ENCODE peak calls at places on chromosomes 7 and 10, in five cellular contexts. One of them, this sample, is unnamed.

GRCh38 chr7:56097700-56098099 is 4.9 kb upstream of the PHKG1 start:
- DNase-seq in upper lobe of left lung: no peak
- DNase-seq in A549: no peak
- DNase-seq in lung: no peak
- DNase-seq in transverse colon: no peak
- DNase-seq in this sample: no peak

GRCh38 chr7:76372984-76373833 is 14.4 kb upstream of the YWHAG start:
- DNase-seq in A549: peak
- DNase-seq in transverse colon: no peak
- DNase-seq in upper lobe of left lung: no peak
- DNase-seq in lung: no peak
- DNase-seq in this sample: no peak

GRCh38 chr7:50121269-50121668 is 28.2 kb upstream of the ZPBP start:
- DNase-seq in transverse colon: no peak
- DNase-seq in A549: no peak
- DNase-seq in upper lobe of left lung: no peak
- DNase-seq in lung: no peak
- DNase-seq in this sample: no peak

GRCh38 chr10:79266092-79266491 is 81.2 kb upstream of the PPIF start:
- DNase-seq in lung: no peak
- DNase-seq in upper lobe of left lung: no peak
- DNase-seq in transverse colon: no peak
- DNase-seq in A549: no peak
- DNase-seq in this sample: no peak

GRCh38 chr10:18906636-18907035 is 142.0 kb upstream of the MALRD1 start:
- DNase-seq in lung: no peak
- DNase-seq in upper lobe of left lung: no peak
- DNase-seq in A549: no peak
- DNase-seq in transverse colon: no peak
- DNase-seq in this sample: no peak

GRCh38 chr7:77293046-77293445 is 93.4 kb upstream of the FGL2 start:
- DNase-seq in transverse colon: no peak
- DNase-seq in upper lobe of left lung: no peak
- DNase-seq in lung: no peak
- DNase-seq in A549: no peak
- DNase-seq in this sample: no peak

GRCh38 chr7:109772161-109772560 is 1202.5 kb downstream of the DNAJB9 start:
- DNase-seq in lung: no peak
- DNase-seq in upper lobe of left lung: no peak
- DNase-seq in A549: no peak
- DNase-seq in transverse colon: no peak
- DNase-seq in this sample: no peak

GRCh38 chr7:148447221-148447845 is 143.2 kb upstream of the C7orf33 start:
- DNase-seq in lung: no peak
- DNase-seq in transverse colon: no peak
- DNase-seq in upper lobe of left lung: no peak
- DNase-seq in A549: peak
- DNase-seq in this sample: no peak

GRCh38 chr7:140581411-140581810 is 59.2 kb downstream of the DENND2A start:
- DNase-seq in lung: no peak
- DNase-seq in upper lobe of left lung: no peak
- DNase-seq in A549: no peak
- DNase-seq in transverse colon: no peak
- DNase-seq in this sample: peak

GRCh38 chr10:6396652-6397051 is 183.4 kb downstream of the PRKCQ start:
- DNase-seq in transverse colon: no peak
- DNase-seq in lung: no peak
- DNase-seq in upper lobe of left lung: no peak
- DNase-seq in A549: no peak
- DNase-seq in this sample: no peak

GRCh38 chr10:106189254-106189653 is 975.3 kb downstream of the SORCS1 start:
- DNase-seq in A549: peak
- DNase-seq in transverse colon: no peak
- DNase-seq in lung: no peak
- DNase-seq in upper lobe of left lung: no peak
- DNase-seq in this sample: no peak

GRCh38 chr7:90404777-90405176 is 1.5 kb downstream of the CLDN12 start:
- DNase-seq in A549: no peak
- DNase-seq in transverse colon: no peak
- DNase-seq in upper lobe of left lung: no peak
- DNase-seq in lung: no peak
- DNase-seq in this sample: no peak

GRCh38 chr7:70630647-70631457 is 501.1 kb upstream of the GALNT17 start:
- DNase-seq in upper lobe of left lung: peak
- DNase-seq in A549: no peak
- DNase-seq in transverse colon: no peak
- DNase-seq in lung: no peak
- DNase-seq in this sample: no peak

GRCh38 chr10:33134011-33134751 is 176.2 kb upstream of the ITGB1 start:
- DNase-seq in transverse colon: peak
- DNase-seq in A549: peak
- DNase-seq in lung: peak
- DNase-seq in upper lobe of left lung: no peak
- DNase-seq in this sample: no peak

DNA sequence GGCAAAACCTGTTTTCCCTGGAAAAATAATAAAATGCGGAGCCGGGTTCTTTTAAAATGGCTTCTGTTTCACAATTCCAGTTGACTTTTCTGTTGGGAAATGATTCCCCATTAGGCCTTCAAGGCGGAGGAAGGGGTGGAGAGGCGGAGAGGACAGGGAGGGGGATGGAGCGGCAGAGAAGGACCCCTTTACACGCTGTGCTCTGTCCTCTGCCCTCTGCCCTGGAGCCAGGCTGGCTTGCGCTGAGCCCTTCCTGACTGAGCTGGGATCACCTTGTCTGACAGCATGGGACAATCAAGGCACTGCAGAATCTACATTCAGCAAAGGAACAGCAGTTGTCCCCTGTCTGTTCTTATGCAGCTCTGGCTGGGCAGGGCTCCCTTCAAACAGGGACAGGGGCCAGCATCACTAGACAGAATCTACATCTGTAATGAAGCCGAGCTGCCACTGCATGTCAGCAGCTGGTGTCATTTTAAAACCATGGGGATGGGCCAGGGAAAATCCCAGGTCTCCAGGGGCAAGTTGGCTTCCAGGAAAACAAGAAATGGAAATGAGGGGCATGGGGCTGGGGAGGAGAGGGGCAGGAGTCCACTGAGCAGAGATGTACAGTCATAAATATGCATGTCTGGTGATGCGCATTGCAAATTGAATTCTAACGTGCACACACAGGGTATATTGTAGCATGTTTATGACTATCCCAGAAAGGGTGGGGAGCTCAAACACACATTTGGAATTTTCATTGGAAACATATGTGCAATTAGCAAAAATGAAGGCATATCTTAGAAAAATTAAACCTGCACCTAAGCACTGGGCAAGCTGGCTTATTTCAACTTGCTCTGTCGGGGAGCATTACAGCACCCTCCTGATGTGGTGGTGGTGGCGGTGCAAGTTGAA is 119.9 kb downstream of the MKX start:
- DNase-seq in upper lobe of left lung: peak
- DNase-seq in lung: no peak
- DNase-seq in A549: no peak
- DNase-seq in transverse colon: no peak
- DNase-seq in this sample: no peak
- H3K27ac ChIP-seq in upper lobe of left lung: no peak
- H3K27ac ChIP-seq in lung: no peak
- H3K27ac ChIP-seq in A549: no peak
- H3K27ac ChIP-seq in transverse colon: no peak
- H3K27ac ChIP-seq in this sample: no peak

DNA sequence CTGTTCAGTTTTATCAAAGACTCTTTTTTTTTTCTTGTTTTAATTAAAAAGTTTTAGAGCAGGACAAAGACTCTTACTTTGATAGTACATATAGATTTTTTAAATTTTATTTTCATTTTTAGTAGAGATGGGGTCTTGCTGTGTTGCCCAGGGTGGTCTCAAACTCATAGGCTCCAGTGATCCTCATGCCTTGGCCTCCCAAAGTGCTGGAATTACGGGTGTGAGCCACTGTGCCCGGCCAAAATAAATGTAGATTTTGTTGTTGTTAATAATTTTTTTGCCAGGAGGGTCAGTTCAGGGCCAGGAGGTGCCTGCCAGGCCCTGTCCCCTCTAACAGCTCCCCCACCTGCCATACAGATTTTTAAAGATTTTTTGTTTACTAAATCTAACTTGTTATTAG is 17.0 kb downstream of the DENND10 start:
- DNase-seq in transverse colon: no peak
- DNase-seq in upper lobe of left lung: no peak
- DNase-seq in lung: no peak
- DNase-seq in A549: no peak
- DNase-seq in this sample: no peak
- H3K27ac ChIP-seq in transverse colon: peak
- H3K27ac ChIP-seq in upper lobe of left lung: no peak
- H3K27ac ChIP-seq in lung: no peak
- H3K27ac ChIP-seq in A549: peak
- H3K27ac ChIP-seq in this sample: no peak

GRCh38 chr10:73628405-73628804 is 12.9 kb downstream of the MYOZ1 start:
- DNase-seq in lung: no peak
- DNase-seq in upper lobe of left lung: no peak
- DNase-seq in A549: no peak
- DNase-seq in transverse colon: peak
- DNase-seq in this sample: no peak
- H3K27ac ChIP-seq in lung: peak
- H3K27ac ChIP-seq in upper lobe of left lung: no peak
- H3K27ac ChIP-seq in A549: no peak
- H3K27ac ChIP-seq in transverse colon: peak
- H3K27ac ChIP-seq in this sample: no peak

GRCh38 chr10:80453715-80454525 is at the start of gene TSPAN14:
- DNase-seq in transverse colon: peak
- DNase-seq in lung: peak
- DNase-seq in A549: peak
- DNase-seq in upper lobe of left lung: peak
- DNase-seq in this sample: peak
- H3K27ac ChIP-seq in transverse colon: peak
- H3K27ac ChIP-seq in lung: peak
- H3K27ac ChIP-seq in A549: peak
- H3K27ac ChIP-seq in upper lobe of left lung: peak
- H3K27ac ChIP-seq in this sample: peak

GRCh38 chr7:27108390-27109127 is 6.1 kb upstream of the HOXA2 start:
- DNase-seq in A549: no peak
- DNase-seq in transverse colon: peak
- DNase-seq in upper lobe of left lung: peak
- DNase-seq in lung: no peak
- DNase-seq in this sample: no peak
- H3K27ac ChIP-seq in A549: no peak
- H3K27ac ChIP-seq in transverse colon: peak
- H3K27ac ChIP-seq in upper lobe of left lung: peak
- H3K27ac ChIP-seq in lung: peak
- H3K27ac ChIP-seq in this sample: no peak

This sample was measured in caudate nucleus.